ENCODE peak calls at places on chromosomes 4 and X, in six cellular contexts. F is LoVo; U is glomerular endothelial cell; I is stimulated activated CD4-positive, alpha-beta T cell treated with anti-CD3 and anti-CD28 coated beads, Interleukin-2, amount 100 ng/mL, for 24 hours; T is cerebellum; L is stimulated activated CD8-positive, alpha-beta memory T cell treated with anti-CD3 and anti-CD28 coated beads, Interleukin-7, amount 100 ng/mL, for 24 hours. W is an unnamed sample.

GRCh38 chr4:182764137-182764536 is 153.0 kb downstream of the DCTD start:
- DNase-seq in F (no peak), U (no peak), I (no peak), T (no peak), L (no peak), W (no peak)

GRCh38 chr4:81260443-81261102 is 45.6 kb upstream of the PRKG2 start:
- DNase-seq in F (no peak), U (no peak), I (no peak), T (no peak), L (no peak), W (no peak)

GRCh38 chrX:97039363-97040029 is 155.8 kb downstream of the RPA4 start:
- DNase-seq in F (peak), U (no peak), I (peak), T (no peak), L (no peak), W (peak)

GRCh38 chr4:7721984-7722551 is 217.6 kb downstream of the AFAP1 start:
- DNase-seq in F (no peak), U (peak), I (peak), T (no peak), L (no peak), W (no peak)

GRCh38 chrX:13899607-13900006 is 82.7 kb upstream of the GPM6B start:
- DNase-seq in F (no peak), U (no peak), I (no peak), T (peak), L (no peak), W (peak)

GRCh38 chr4:84680956-84681355 is 98.0 kb downstream of the CDS1 start:
- DNase-seq in F (no peak), U (no peak), I (no peak), T (no peak), L (no peak), W (no peak)

GRCh38 chr4:165326831-165327210 is 648 bp upstream of the MSMO1 start:
- DNase-seq in F (peak), U (no peak), I (no peak), T (peak), L (no peak), W (peak)

GRCh38 chr4:168712316-168712855 is 215.5 kb downstream of the PALLD start:
- DNase-seq in F (no peak), U (no peak), I (no peak), T (no peak), L (no peak), W (no peak)

GRCh38 chr4:177008836-177009501 is 216.2 kb upstream of the VEGFC start:
- DNase-seq in F (no peak), U (no peak), I (no peak), T (no peak), L (no peak), W (no peak)

GRCh38 chr4:98564847-98565246 is 93.6 kb downstream of the TSPAN5 start:
- DNase-seq in F (no peak), U (no peak), I (no peak), T (no peak), L (no peak), W (peak)

GRCh38 chr4:153464068-153464467 is 2.1 kb upstream of the TMEM131L start:
- DNase-seq in F (no peak), U (no peak), I (no peak), T (no peak), L (no peak), W (no peak)

GRCh38 chrX:119067023-119067739 is 5.6 kb upstream of the CT47C1 start:
- DNase-seq in F (peak), U (peak), I (peak), T (peak), L (peak), W (peak)

GRCh38 chr4:42638993-42639392 is 17.9 kb downstream of the ATP8A1 start:
- DNase-seq in F (no peak), U (no peak), I (no peak), T (no peak), L (no peak), W (no peak)

GRCh38 chrX:68199062-68199848 is 234.0 kb downstream of the OPHN1 start:
- DNase-seq in F (no peak), U (no peak), I (no peak), T (no peak), L (no peak), W (no peak)

GRCh38 chr4:159012381-159012780 is 90.5 kb upstream of the RAPGEF2 start:
- DNase-seq in F (peak), U (no peak), I (no peak), T (no peak), L (no peak), W (no peak)

GRCh38 chrX:63746278-63746677 is 38.7 kb downstream of the ARHGEF9 start:
- DNase-seq in F (no peak), U (no peak), I (no peak), T (no peak), L (no peak), W (no peak)

GRCh38 chr4:7202391-7202790 is 10.1 kb downstream of the SORCS2 start:
- DNase-seq in F (no peak), U (no peak), I (no peak), T (no peak), L (no peak), W (no peak)

GRCh38 chr4:188218392-188218791 is 79.2 kb downstream of the TRIML1 start:
- DNase-seq in F (no peak), U (no peak), I (no peak), T (no peak), L (no peak), W (no peak)

GRCh38 chrX:107117993-107118321 is 665 bp downstream of the RBM41 start:
- DNase-seq in F (no peak), U (no peak), I (no peak), T (peak), L (no peak), W (peak)

GRCh38 chr4:70508801-70509200 is 9.6 kb upstream of the AMTN start:
- DNase-seq in F (no peak), U (no peak), I (no peak), T (no peak), L (no peak), W (no peak)

GRCh38 chr4:1746265-1746691 is 25.0 kb downstream of the TACC3 start:
- DNase-seq in F (peak), U (no peak), I (peak), T (peak), L (peak), W (no peak)

GRCh38 chr4:122914292-122914904 is 8.0 kb downstream of the NUDT6 start:
- DNase-seq in F (peak), U (no peak), I (no peak), T (peak), L (no peak), W (peak)

GRCh38 chr4:96183630-96184029 is 343.7 kb downstream of the PDHA2 start:
- DNase-seq in F (no peak), U (no peak), I (no peak), T (no peak), L (no peak), W (no peak)

GRCh38 chrX:33211356-33212254 is at the start of gene DMD:
- DNase-seq in F (no peak), U (no peak), I (no peak), T (no peak), L (no peak), W (peak)

GRCh38 chr4:21992330-21992729 is 43.8 kb upstream of the KCNIP4 start:
- DNase-seq in F (no peak), U (no peak), I (no peak), T (peak), L (no peak), W (peak)

GRCh38 chr4:124907881-124908280 is 195.3 kb upstream of the ANKRD50 start:
- DNase-seq in F (no peak), U (no peak), I (no peak), T (no peak), L (no peak), W (no peak)

GRCh38 chrX:38868941-38869378 is 67.7 kb downstream of the MID1IP1 start:
- DNase-seq in F (no peak), U (no peak), I (no peak), T (no peak), L (no peak), W (no peak)

GRCh38 chr4:150206981-150207380 is 128.7 kb downstream of the DCLK2 start:
- DNase-seq in F (no peak), U (no peak), I (no peak), T (no peak), L (no peak), W (no peak)